ENCODE peak calls at places on chromosomes 13 and 19, in four cellular contexts. N is HCT116, C is hepatocyte, F is GM23338. H is an unnamed sample.

GRCh38 chr13:103403148-103403740 is 337.0 kb upstream of the SLC10A2 start:
- DNase-seq in N (no peak), F (no peak), C (peak), H (no peak)

GRCh38 chr13:99905224-99905623 is 66.3 kb downstream of the ZIC5 start:
- DNase-seq in F (no peak), N (no peak), C (no peak), H (no peak)

GRCh38 chr19:10332158-10332964 is 968 bp downstream of the RAVER1 start:
- DNase-seq in N (no peak), F (no peak), C (peak), H (no peak)

GRCh38 chr13:99197257-99197651 is 3.4 kb upstream of the UBAC2 start:
- DNase-seq in C (no peak), N (no peak), F (no peak), H (no peak)

GRCh38 chr19:8609210-8610040 is 1.1 kb downstream of the ADAMTS10 start:
- DNase-seq in F (peak), C (peak), N (peak), H (peak)

GRCh38 chr19:19597809-19598306 is 20.6 kb downstream of the PBX4 start:
- DNase-seq in N (no peak), F (no peak), C (no peak), H (no peak)

GRCh38 chr19:43777163-43777700 is 3.5 kb downstream of the KCNN4 start:
- DNase-seq in C (peak), F (no peak), N (no peak), H (no peak)

GRCh38 chr19:15129856-15130580 is 22.8 kb downstream of the SYDE1 start:
- DNase-seq in N (peak), C (peak), F (no peak), H (no peak)

GRCh38 chr19:32674153-32674958 is 624 bp downstream of the ANKRD27 start:
- DNase-seq in N (no peak), C (no peak), F (no peak), H (peak)

GRCh38 chr19:33241091-33241529 is 15.5 kb upstream of the SLC7A10 start:
- DNase-seq in C (peak), N (no peak), F (no peak), H (no peak)

GRCh38 chr19:49554701-49555181 is 25.6 kb downstream of the NOSIP start:
- DNase-seq in N (no peak), C (no peak), F (no peak), H (no peak)

GRCh38 chr19:13100031-13100588 is 2.5 kb downstream of the LYL1 start:
- DNase-seq in C (no peak), F (no peak), N (no peak), H (no peak)

GRCh38 chr13:28584873-28585317 is 74.0 kb upstream of the POMP start:
- DNase-seq in N (no peak), F (no peak), C (no peak), H (no peak)

GRCh38 chr19:21586341-21587116 is 81.1 kb downstream of the ZNF429 start:
- DNase-seq in N (no peak), C (peak), F (peak), H (peak)

GRCh38 chr19:52735734-52736133 is 890 bp upstream of the ZNF611 start:
- DNase-seq in F (peak), C (peak), N (no peak), H (peak)

GRCh38 chr19:34432797-34433196 is 4.6 kb downstream of the UBA2 start:
- DNase-seq in C (no peak), F (peak), N (no peak), H (no peak)

GRCh38 chr13:98279473-98280175 is 102.6 kb upstream of the RNF113B start:
- DNase-seq in C (no peak), F (no peak), N (no peak), H (no peak)

GRCh38 chr13:98557934-98558630 is 18.8 kb downstream of the STK24 start:
- DNase-seq in N (no peak), F (no peak), C (no peak), H (no peak)

GRCh38 chr13:99198630-99199029 is 2.0 kb upstream of the UBAC2 start:
- DNase-seq in C (peak), F (no peak), N (no peak), H (no peak)

GRCh38 chr19:3783660-3784584 is 2.3 kb downstream of the MATK start:
- DNase-seq in C (no peak), N (no peak), F (peak), H (peak)

GRCh38 chr13:37701972-37702371 is 103.4 kb upstream of the POSTN start:
- DNase-seq in F (no peak), N (no peak), C (peak), H (no peak)

GRCh38 chr19:51259348-51260245 is 8.7 kb downstream of the SIGLECL1 start:
- DNase-seq in C (peak), F (peak), N (peak), H (peak)

GRCh38 chr19:49579193-49579592 is 1.2 kb downstream of the NOSIP start:
- DNase-seq in F (no peak), N (no peak), C (no peak), H (no peak)

GRCh38 chr19:29289020-29289419 is 76.1 kb upstream of the UQCRFS1 start:
- DNase-seq in F (no peak), N (no peak), C (no peak), H (no peak)

GRCh38 chr19:633786-634639 is 676 bp upstream of the POLRMT start:
- DNase-seq in N (no peak), C (no peak), F (no peak), H (peak)

GRCh38 chr19:56751078-56751489 is 79.5 kb upstream of the ZNF835 start:
- DNase-seq in C (no peak), N (no peak), F (no peak), H (no peak)

GRCh38 chr19:482186-483041 is 13.9 kb upstream of the MADCAM1 start:
- DNase-seq in C (no peak), N (no peak), F (no peak), H (peak)

GRCh38 chr13:29449726-29450125 is 145.8 kb downstream of the SLC7A1 start:
- DNase-seq in N (no peak), C (no peak), F (no peak), H (no peak)

GRCh38 chr19:57803265-57803593 is 11.5 kb downstream of the ZNF552 start:
- DNase-seq in F (peak), N (no peak), C (no peak), H (no peak)

GRCh38 chr19:43464089-43464775 is 1.2 kb downstream of the LYPD3 start:
- DNase-seq in N (no peak), C (peak), F (no peak), H (peak)

GRCh38 chr13:41004875-41005693 is 14.0 kb downstream of the ELF1 start:
- DNase-seq in F (no peak), C (no peak), N (no peak), H (no peak)

GRCh38 chr19:48480476-48481190 is 11.5 kb downstream of the CYTH2 start:
- DNase-seq in C (no peak), N (no peak), F (peak), H (no peak)

GRCh38 chr19:3360494-3361383 is 5.6 kb upstream of the NFIC start:
- DNase-seq in C (no peak), N (no peak), F (peak), H (peak)

GRCh38 chr13:67298297-67298696 is 68.2 kb upstream of the PCDH9 start:
- DNase-seq in F (no peak), N (no peak), C (no peak), H (no peak)
- H3K4me2 ChIP-seq in F (no peak), N (no peak), C (no peak), H (no peak)

DNA sequence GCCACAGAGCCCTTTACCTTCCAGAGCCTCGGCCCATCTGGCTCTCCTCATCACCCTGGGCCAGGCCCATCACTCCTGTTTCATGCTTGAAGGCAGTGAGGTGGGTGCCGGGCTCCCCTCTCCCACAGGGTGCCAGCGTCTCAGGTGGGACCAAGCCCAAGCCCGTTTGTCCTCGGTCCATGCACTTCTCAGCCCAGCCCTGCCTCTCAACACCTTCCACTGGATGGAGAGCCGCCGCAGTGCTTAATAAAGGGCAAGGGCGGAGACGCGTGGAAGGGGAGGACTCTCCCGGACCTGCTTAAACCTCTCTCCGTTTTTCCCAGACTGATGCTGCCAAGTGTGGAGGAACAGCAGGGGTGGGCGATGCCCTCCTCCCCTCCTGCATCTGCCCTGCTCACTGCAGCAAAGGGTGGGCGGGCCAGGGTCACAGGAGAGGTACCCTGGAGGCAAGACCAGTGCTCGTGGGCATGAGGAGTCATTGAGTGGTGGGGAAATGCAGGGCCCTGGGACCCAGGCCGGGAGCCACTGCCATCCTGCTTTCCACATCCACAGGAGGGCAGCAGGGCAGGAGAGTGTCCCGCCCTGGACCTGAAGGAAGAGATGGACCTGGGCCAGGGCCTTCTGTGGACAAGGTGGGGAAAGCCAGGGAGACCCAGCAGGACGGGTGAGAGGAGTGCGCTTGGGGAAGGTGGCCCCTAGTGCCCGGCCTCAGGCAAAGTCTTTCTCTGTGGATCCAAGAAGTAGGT is 9.7 kb upstream of the ATP11A start:
- DNase-seq in N (no peak), C (peak), F (no peak), H (no peak)
- TF ChIP-seq CTCF in N (no peak), C (no peak), F (no peak), H (no peak)

GRCh38 chr13:90717451-90717936 is 630.0 kb upstream of the MIR17HG start:
- DNase-seq in F (peak), C (peak), N (peak), H (peak)
- TF ChIP-seq EZH2phosphoT487 in F (no peak), C (no peak), N (no peak), H (no peak)

DNA sequence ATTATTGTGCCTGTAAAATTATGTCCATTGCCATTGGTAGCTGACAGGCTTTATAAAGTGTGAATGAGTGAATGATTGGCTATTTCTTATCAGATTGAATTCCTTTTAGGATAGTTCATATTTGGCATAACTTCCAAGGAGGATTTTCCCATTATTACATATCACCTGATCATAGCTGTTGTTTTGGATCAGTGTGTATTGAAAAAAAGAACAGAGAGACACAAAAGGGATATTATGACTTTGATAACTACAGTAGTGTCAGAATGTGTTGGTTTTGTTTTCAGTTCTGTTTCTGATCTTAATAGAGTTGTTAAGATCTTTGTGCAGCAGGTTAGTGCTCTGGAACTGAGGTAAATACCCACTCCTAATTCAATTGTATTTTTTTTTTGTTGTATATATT is 103.8 kb downstream of the LRCH1 start:
- DNase-seq in C (no peak), N (no peak), F (no peak), H (no peak)
- H3K4me2 ChIP-seq in C (no peak), N (no peak), F (no peak), H (no peak)

GRCh38 chr13:21405309-21405708 is 53.8 kb downstream of the ZDHHC20 start:
- DNase-seq in N (no peak), F (peak), C (no peak), H (no peak)
- TF ChIP-seq CTCF in N (no peak), F (no peak), C (no peak), H (no peak)

DNA sequence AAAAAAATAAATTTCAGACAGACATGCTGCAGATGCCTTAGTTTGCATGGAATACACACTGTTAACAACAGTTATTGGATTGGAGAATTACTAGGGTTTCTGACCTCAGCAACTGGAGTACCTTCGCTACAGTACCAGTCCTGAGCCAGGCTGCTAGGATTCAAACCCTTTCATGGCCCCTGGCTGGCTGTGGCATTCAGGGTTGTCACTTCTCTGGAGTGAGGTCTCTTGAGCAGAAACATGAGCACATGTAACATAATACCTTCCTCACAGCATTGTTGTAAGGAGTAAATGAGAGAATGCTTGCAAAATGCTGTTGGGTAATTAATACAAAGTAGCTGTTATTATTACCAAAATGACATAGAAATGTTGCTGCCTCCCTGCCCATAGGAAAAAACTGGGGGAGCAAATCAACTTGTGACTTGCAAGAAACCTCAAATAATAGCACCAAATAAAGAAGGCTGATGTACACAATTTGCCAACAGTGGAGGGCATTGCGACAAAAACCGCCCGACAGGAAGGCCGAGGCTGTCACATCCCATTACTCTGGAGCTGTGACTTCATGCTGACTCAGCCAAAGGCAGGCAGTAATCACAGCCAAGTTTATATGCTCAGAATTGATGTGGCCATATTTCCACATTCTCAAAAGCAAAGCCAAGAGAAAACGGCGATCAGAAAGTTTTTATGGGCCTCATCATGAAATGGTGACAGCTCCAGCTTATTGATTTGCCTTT is 100.4 kb downstream of the RFC3 start:
- DNase-seq in C (no peak), N (no peak), F (no peak), H (peak)
- TF ChIP-seq EZH2phosphoT487 in C (no peak), N (no peak), F (no peak), H (no peak)

GRCh38 chr19:7188682-7189629 is 105.3 kb downstream of the INSR start:
- DNase-seq in N (no peak), F (no peak), C (no peak), H (no peak)

GRCh38 chr19:7191946-7192691 is 102.1 kb downstream of the INSR start:
- DNase-seq in C (no peak), F (no peak), N (no peak), H (no peak)

GRCh38 chr19:7182489-7182888 is 111.7 kb downstream of the INSR start:
- DNase-seq in N (no peak), C (no peak), F (no peak), H (no peak)

GRCh38 chr19:7187605-7188339 is 106.4 kb downstream of the INSR start:
- DNase-seq in N (no peak), C (no peak), F (no peak), H (no peak)
- H3K4me2 ChIP-seq in N (no peak), C (no peak), F (no peak), H (no peak)

GRCh38 chr13:114043421-114044053 is 69.7 kb upstream of the C13orf46 start:
- DNase-seq in N (no peak), F (peak), C (peak), H (no peak)
- TF ChIP-seq CTCF in N (no peak), F (no peak), C (no peak), H (no peak)

GRCh38 chr19:41551711-41552110 is 24.3 kb upstream of the CEACAM21 start:
- DNase-seq in C (no peak), N (no peak), F (no peak), H (no peak)
- TF ChIP-seq EZH2phosphoT487 in C (no peak), N (no peak), F (no peak), H (no peak)

GRCh38 chr13:44234566-44234965 is 139.1 kb upstream of the SERP2 start:
- DNase-seq in N (no peak), F (no peak), C (no peak), H (no peak)

GRCh38 chr13:44237276-44237767 is 136.3 kb upstream of the SERP2 start:
- DNase-seq in N (no peak), F (no peak), C (peak), H (no peak)

GRCh38 chr13:44236370-44236769 is 137.3 kb upstream of the SERP2 start:
- DNase-seq in F (no peak), C (no peak), N (no peak), H (no peak)

GRCh38 chr13:44240611-44241010 is 133.0 kb upstream of the SERP2 start:
- DNase-seq in N (no peak), F (no peak), C (no peak), H (no peak)

DNA sequence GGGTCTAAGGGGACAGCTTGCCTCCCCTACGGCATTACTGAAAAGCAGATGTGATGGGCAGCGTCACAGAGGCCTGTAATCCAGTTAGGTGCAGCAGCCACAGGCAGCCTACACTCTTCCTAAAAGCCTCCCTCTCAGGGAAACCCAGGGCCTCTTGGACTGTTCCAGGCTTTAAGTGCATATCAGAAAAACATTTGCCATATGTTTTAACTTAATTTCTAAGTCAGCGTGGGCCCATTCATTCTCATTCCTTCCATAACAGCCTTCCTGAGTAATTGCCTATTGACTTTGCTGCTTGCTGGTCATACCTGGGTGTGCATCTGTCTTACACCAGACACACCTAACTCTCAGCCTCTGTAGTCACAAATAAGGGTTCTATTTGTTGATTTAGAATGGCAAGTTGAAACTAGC is 135.6 kb upstream of the SERP2 start:
- DNase-seq in C (peak), F (no peak), N (no peak), H (no peak)
- H3K4me2 ChIP-seq in C (peak), F (no peak), N (no peak), H (no peak)